ENCODE peak calls at places on chromosomes 12 and 14, in eight cellular contexts. Z is fibroblast of pulmonary artery, R is GM12878, S is AG04450, N is IMR-90, H is cardiac muscle cell, W is testis, A is neural progenitor cell. P is an unnamed sample.

GRCh38 chr12:851913-852312 is 97.6 kb downstream of the RAD52 start:
- DNase-seq in Z (peak), R (no peak), S (peak), N (peak), H (peak), W (no peak), A (no peak), P (peak)

GRCh38 chr12:131851741-131852550 is 23.8 kb downstream of the MMP17 start:
- DNase-seq in Z (no peak), R (no peak), S (no peak), N (no peak), H (no peak), W (no peak), A (no peak), P (no peak)

GRCh38 chr14:88559852-88560251 is 3.0 kb upstream of the ZC3H14 start:
- DNase-seq in Z (peak), R (no peak), S (peak), N (peak), H (peak), W (no peak), A (peak), P (peak)

GRCh38 chr14:94686511-94687160 is 74.4 kb downstream of the SERPINA3 start:
- DNase-seq in Z (no peak), R (no peak), S (no peak), N (no peak), H (no peak), W (no peak), A (no peak), P (no peak)

GRCh38 chr14:53110103-53110502 is 43.0 kb downstream of the DDHD1 start:
- DNase-seq in Z (no peak), R (no peak), S (no peak), N (no peak), H (no peak), W (no peak), A (no peak), P (no peak)

GRCh38 chr14:52824479-52824878 is 33.1 kb upstream of the GNPNAT1 start:
- DNase-seq in Z (no peak), R (no peak), S (no peak), N (peak), H (no peak), W (no peak), A (no peak), P (no peak)

GRCh38 chr14:100828448-100828834 is 2.5 kb downstream of the MEG3 start:
- DNase-seq in Z (no peak), R (no peak), S (no peak), N (no peak), H (no peak), W (no peak), A (peak), P (no peak)

GRCh38 chr12:14997998-14998397 is 25.2 kb downstream of the PDE6H start:
- DNase-seq in Z (no peak), R (no peak), S (no peak), N (no peak), H (no peak), W (no peak), A (no peak), P (no peak)

GRCh38 chr12:132646850-132647249 is 28.3 kb downstream of the P2RX2 start:
- DNase-seq in Z (no peak), R (no peak), S (no peak), N (no peak), H (no peak), W (no peak), A (no peak), P (no peak)

GRCh38 chr12:121688966-121689365 is 19.5 kb upstream of the MORN3 start:
- DNase-seq in Z (no peak), R (no peak), S (no peak), N (no peak), H (no peak), W (no peak), A (no peak), P (no peak)

GRCh38 chr14:99395904-99396530 is 84.6 kb downstream of the SETD3 start:
- DNase-seq in Z (peak), R (no peak), S (no peak), N (peak), H (peak), W (no peak), A (no peak), P (peak)

GRCh38 chr14:71116206-71117122 is 209.2 kb downstream of the PCNX1 start:
- DNase-seq in Z (no peak), R (peak), S (no peak), N (no peak), H (no peak), W (no peak), A (no peak), P (no peak)

GRCh38 chr14:44081146-44081545 is 425.9 kb downstream of the FSCB start:
- DNase-seq in Z (peak), R (no peak), S (no peak), N (no peak), H (no peak), W (no peak), A (no peak), P (no peak)

GRCh38 chr14:21043387-21044105 is 1.4 kb downstream of the RNASE7 start:
- DNase-seq in Z (no peak), R (no peak), S (no peak), N (no peak), H (no peak), W (no peak), A (no peak), P (no peak)

GRCh38 chr12:44930972-44931600 is 55.0 kb upstream of the NELL2 start:
- DNase-seq in Z (peak), R (no peak), S (peak), N (peak), H (peak), W (no peak), A (peak), P (peak)

GRCh38 chr12:5637698-5638097 is 205.8 kb downstream of the NTF3 start:
- DNase-seq in Z (no peak), R (no peak), S (no peak), N (no peak), H (no peak), W (no peak), A (no peak), P (no peak)

GRCh38 chr12:13362260-13362841 is 165.8 kb downstream of the EMP1 start:
- DNase-seq in Z (peak), R (no peak), S (no peak), N (peak), H (peak), W (peak), A (peak), P (peak)

GRCh38 chr14:100142073-100143040 is 17.1 kb downstream of the DEGS2 start:
- DNase-seq in Z (peak), R (no peak), S (no peak), N (no peak), H (peak), W (peak), A (no peak), P (no peak)

GRCh38 chr14:56294125-56294524 is 175.9 kb downstream of the PELI2 start:
- DNase-seq in Z (no peak), R (no peak), S (no peak), N (no peak), H (no peak), W (no peak), A (peak), P (no peak)

GRCh38 chr14:92154283-92154942 is 32.6 kb downstream of the CPSF2 start:
- DNase-seq in Z (peak), R (no peak), S (no peak), N (peak), H (no peak), W (no peak), A (no peak), P (peak)

GRCh38 chr12:75834591-75834990 is 197.0 kb downstream of the PHLDA1 start:
- DNase-seq in Z (no peak), R (no peak), S (no peak), N (peak), H (no peak), W (no peak), A (no peak), P (no peak)
- H3K4me3 ChIP-seq in Z (no peak), R (no peak), S (no peak), N (no peak), H (no peak), W (no peak), A (no peak), P (no peak)

GRCh38 chr12:30807695-30808034 is 52.9 kb upstream of the CAPRIN2 start:
- DNase-seq in Z (no peak), R (no peak), S (no peak), N (no peak), H (no peak), W (no peak), A (no peak), P (no peak)

GRCh38 chr12:30813741-30814687 is 59.3 kb upstream of the CAPRIN2 start:
- DNase-seq in Z (peak), R (no peak), S (no peak), N (peak), H (peak), W (no peak), A (no peak), P (no peak)

GRCh38 chr12:30810918-30811317 is 56.2 kb upstream of the CAPRIN2 start:
- DNase-seq in Z (no peak), R (no peak), S (no peak), N (no peak), H (no peak), W (no peak), A (no peak), P (no peak)

GRCh38 chr12:30806989-30807694 is 52.4 kb upstream of the CAPRIN2 start:
- DNase-seq in Z (peak), R (peak), S (no peak), N (peak), H (peak), W (peak), A (peak), P (peak)

DNA sequence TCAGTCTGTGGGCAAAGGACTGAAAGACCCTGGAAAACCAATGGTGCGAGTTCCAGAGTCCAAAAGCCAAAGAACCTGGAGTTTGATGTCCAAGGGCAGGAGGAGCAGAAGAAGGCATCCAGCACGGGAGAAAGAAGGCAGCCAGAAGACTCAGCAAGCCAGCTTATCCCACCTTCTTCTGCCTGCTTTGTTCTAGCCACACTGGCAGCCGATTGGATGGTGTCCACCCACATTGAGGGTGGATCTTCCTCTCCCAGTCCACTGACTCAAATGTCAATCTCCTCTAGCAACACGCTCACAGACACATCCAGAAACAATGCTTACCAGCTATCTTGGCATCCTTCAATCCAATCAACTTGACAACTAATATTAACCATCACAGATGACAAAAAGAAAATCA is 57.2 kb upstream of the CAPRIN2 start:
- DNase-seq in Z (no peak), R (no peak), S (no peak), N (no peak), H (no peak), W (no peak), A (no peak), P (no peak)
- TF ChIP-seq CTCF in Z (no peak), R (no peak), S (no peak), N (no peak), H (no peak), W (no peak), A (no peak), P (no peak)

GRCh38 chr12:67632005-67632404 is 16.5 kb upstream of the DYRK2 start:
- DNase-seq in Z (no peak), R (no peak), S (no peak), N (no peak), H (no peak), W (no peak), A (peak), P (no peak)

GRCh38 chr12:67634167-67634793 is 14.3 kb upstream of the DYRK2 start:
- DNase-seq in Z (no peak), R (no peak), S (no peak), N (no peak), H (no peak), W (no peak), A (no peak), P (no peak)

GRCh38 chr12:67633024-67633423 is 15.5 kb upstream of the DYRK2 start:
- DNase-seq in Z (no peak), R (no peak), S (no peak), N (no peak), H (no peak), W (no peak), A (no peak), P (no peak)

GRCh38 chr12:67633708-67634107 is 14.8 kb upstream of the DYRK2 start:
- DNase-seq in Z (no peak), R (no peak), S (no peak), N (no peak), H (no peak), W (peak), A (no peak), P (no peak)

DNA sequence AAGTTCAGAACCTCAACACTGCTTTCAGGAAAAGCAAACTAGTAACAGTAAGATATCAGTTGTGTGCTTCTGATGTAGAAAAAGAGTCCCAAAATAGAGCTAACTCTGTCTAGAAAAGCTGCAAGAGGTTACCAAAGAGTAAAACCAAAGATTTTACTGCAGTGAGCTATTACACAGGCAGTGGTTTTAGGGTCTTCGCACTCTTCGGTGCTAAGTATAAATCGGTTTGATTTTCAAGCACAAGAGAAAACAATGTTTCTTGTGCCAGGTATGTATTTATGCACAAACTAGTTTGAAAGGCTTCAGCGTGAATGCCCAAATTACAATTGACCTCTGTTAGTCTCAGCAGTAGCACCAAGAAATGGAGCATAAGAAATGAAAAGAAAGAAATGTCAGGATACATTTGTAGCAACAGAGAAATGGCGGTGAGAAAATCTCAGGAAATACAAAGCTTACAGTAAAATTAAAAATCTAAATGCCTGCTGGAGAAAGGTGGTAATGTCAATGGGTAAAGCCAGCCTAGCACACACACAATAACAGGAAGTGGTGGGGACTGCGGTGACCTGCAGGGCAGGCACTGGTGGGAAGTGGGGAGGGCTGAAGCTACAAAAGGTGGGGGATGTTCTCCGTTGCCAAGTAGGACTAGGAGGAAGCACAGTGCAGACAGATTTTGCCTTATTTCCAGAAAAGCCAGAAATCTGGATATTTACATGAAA is 18.0 kb upstream of the DYRK2 start:
- DNase-seq in Z (peak), R (peak), S (no peak), N (no peak), H (peak), W (peak), A (peak), P (no peak)
- H3K4me3 ChIP-seq in Z (no peak), R (peak), S (no peak), N (no peak), H (no peak), W (no peak), A (no peak), P (no peak)

GRCh38 chr12:104455594-104456416 is 943 bp upstream of the CHST11 start:
- DNase-seq in Z (no peak), R (no peak), S (no peak), N (no peak), H (no peak), W (no peak), A (no peak), P (no peak)
- TF ChIP-seq CTCF in Z (no peak), R (no peak), S (no peak), N (no peak), H (no peak), W (no peak), A (no peak), P (no peak)

DNA sequence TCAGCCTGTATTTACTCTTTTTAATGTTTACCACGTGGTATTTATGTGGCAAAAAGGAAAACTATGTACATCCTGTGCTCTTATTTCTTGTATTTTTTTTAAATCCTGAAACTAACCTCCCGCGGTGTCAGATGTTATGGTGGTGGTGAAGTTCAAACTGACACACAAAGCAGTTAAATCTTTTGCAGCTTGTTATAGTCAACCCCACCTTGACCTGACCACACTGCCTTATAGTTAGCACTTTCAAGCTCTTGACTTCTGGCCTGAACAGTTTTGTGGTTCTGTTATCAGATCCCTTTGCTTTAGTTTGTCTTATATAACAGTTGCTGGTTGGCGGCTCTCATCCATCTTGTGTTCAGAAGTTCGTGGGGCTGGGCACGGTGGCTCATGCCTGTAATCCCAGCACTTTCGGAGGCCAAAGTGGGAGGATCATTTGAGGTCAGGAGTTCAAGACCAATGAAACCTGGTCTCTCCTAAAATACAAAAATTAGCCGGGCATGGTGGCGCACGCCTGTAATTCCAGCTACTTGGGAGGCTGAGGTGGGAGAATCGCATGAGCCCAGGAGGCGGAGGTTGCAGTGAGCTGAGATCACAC is 2.1 kb downstream of the UNG start:
- DNase-seq in Z (no peak), R (no peak), S (no peak), N (no peak), H (no peak), W (no peak), A (no peak), P (no peak)
- H3K4me3 ChIP-seq in Z (peak), R (peak), S (peak), N (no peak), H (peak), W (peak), A (peak), P (peak)

GRCh38 chr14:83660597-83660996 is 1869.3 kb upstream of the FLRT2 start:
- DNase-seq in Z (no peak), R (no peak), S (no peak), N (no peak), H (no peak), W (no peak), A (no peak), P (no peak)
- TF ChIP-seq CTCF in Z (no peak), R (no peak), S (no peak), N (no peak), H (no peak), W (no peak), A (no peak), P (no peak)

GRCh38 chr12:70608184-70608583 is 29.0 kb downstream of the PTPRB start:
- DNase-seq in Z (no peak), R (no peak), S (no peak), N (no peak), H (no peak), W (no peak), A (no peak), P (peak)

GRCh38 chr12:70604662-70605061 is 32.6 kb downstream of the PTPRB start:
- DNase-seq in Z (no peak), R (no peak), S (no peak), N (no peak), H (no peak), W (no peak), A (no peak), P (no peak)

GRCh38 chr12:70609203-70609602 is 28.0 kb downstream of the PTPRB start:
- DNase-seq in Z (no peak), R (no peak), S (no peak), N (no peak), H (no peak), W (no peak), A (peak), P (peak)

GRCh38 chr12:70606001-70606400 is 31.2 kb downstream of the PTPRB start:
- DNase-seq in Z (no peak), R (no peak), S (no peak), N (peak), H (no peak), W (no peak), A (no peak), P (no peak)

DNA sequence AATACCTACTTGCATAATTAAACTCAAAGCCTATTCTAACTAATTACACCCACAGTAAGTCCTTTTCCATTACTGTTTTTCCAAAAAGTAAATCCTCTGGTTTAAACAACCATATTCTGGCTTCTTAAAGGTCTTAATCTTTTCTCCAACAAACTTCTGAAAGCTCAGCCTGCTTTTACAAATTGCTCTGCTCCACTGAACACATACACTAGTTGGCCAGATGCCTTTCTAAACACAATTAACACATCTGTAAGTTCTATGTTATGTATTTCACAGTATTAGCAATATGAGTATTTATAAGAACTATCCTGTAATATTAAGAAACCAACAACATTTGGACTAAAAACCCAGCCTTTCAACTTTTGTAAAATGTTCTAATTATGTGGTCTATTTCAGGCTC is 30.1 kb downstream of the PTPRB start:
- DNase-seq in Z (no peak), R (no peak), S (no peak), N (no peak), H (no peak), W (no peak), A (no peak), P (no peak)
- H3K4me3 ChIP-seq in Z (peak), R (no peak), S (no peak), N (no peak), H (no peak), W (no peak), A (no peak), P (no peak)

GRCh38 chr12:52798003-52798670 is 2.2 kb upstream of the KRT3 start:
- DNase-seq in Z (no peak), R (no peak), S (no peak), N (peak), H (no peak), W (no peak), A (no peak), P (peak)
- TF ChIP-seq CTCF in Z (no peak), R (no peak), S (no peak), N (no peak), H (no peak), W (no peak), A (no peak), P (no peak)

P was measured in AG10803.